ENCODE peak calls at places on chromosomes 13 and 19, in nine cellular contexts. K is AG09319, O is B cell, T is ascending aorta, H is AG09309, M is dorsolateral prefrontal cortex, X is coronary artery, P is fibroblast of pulmonary artery, A is mesothelial cell of epicardium. C is an unnamed sample.

GRCh38 chr13:85241045-85241444 is 558.2 kb downstream of the SLITRK6 start:
- DNase-seq in M (no peak), H (no peak), X (no peak), T (no peak), P (peak), A (no peak), O (no peak), K (no peak), C (no peak)

GRCh38 chr19:39032164-39032918 is at the start of gene FBXO27:
- DNase-seq in X (no peak), K (no peak), O (peak), A (no peak), M (peak), H (no peak), T (no peak), P (no peak), C (peak)

GRCh38 chr13:39918837-39919236 is 263.4 kb downstream of the COG6 start:
- DNase-seq in H (peak), M (no peak), A (no peak), O (no peak), T (no peak), P (peak), K (no peak), X (no peak), C (no peak)

GRCh38 chr19:40241809-40242384 is 15.4 kb upstream of the CCNP start:
- DNase-seq in P (peak), K (no peak), A (no peak), X (no peak), H (no peak), T (no peak), M (peak), O (no peak), C (no peak)

GRCh38 chr13:98997738-98998641 is 20.1 kb upstream of the DOCK9 start:
- DNase-seq in T (no peak), X (no peak), M (no peak), H (no peak), A (no peak), O (no peak), K (no peak), P (no peak), C (no peak)

GRCh38 chr19:18208098-18208951 is 4.5 kb upstream of the RAB3A start:
- DNase-seq in K (peak), H (peak), X (no peak), A (no peak), T (no peak), M (no peak), P (peak), O (peak), C (peak)

GRCh38 chr19:55678121-55678671 is 3.2 kb downstream of the EPN1 start:
- DNase-seq in K (no peak), P (no peak), H (no peak), O (peak), T (peak), M (no peak), X (no peak), A (no peak), C (peak)

GRCh38 chr19:41623360-41623759 is 3.5 kb downstream of the CEACAM4 start:
- DNase-seq in X (no peak), H (no peak), K (no peak), O (no peak), T (no peak), M (no peak), A (no peak), P (no peak), C (no peak)

GRCh38 chr19:55528030-55528801 is 8.7 kb downstream of the SBK2 start:
- DNase-seq in H (no peak), O (no peak), T (no peak), A (no peak), X (no peak), K (no peak), P (no peak), M (peak), C (no peak)

GRCh38 chr13:18951412-18951811 is 230.2 kb downstream of the TUBA3C start:
- DNase-seq in T (no peak), O (no peak), X (no peak), M (no peak), A (no peak), H (no peak), P (no peak), K (no peak), C (peak)

GRCh38 chr13:21481359-21481758 is 22.3 kb upstream of the ZDHHC20 start:
- DNase-seq in K (no peak), M (no peak), P (no peak), A (no peak), H (no peak), T (no peak), X (no peak), O (no peak), C (no peak)

GRCh38 chr13:25973085-25973484 is 78.7 kb downstream of the SHISA2 start:
- DNase-seq in P (no peak), O (no peak), M (no peak), H (no peak), X (no peak), A (no peak), T (no peak), K (no peak), C (no peak)

GRCh38 chr13:96229356-96229755 is 139.4 kb downstream of the HS6ST3 start:
- DNase-seq in H (no peak), O (no peak), A (no peak), X (no peak), K (no peak), M (no peak), T (no peak), P (peak), C (no peak)

GRCh38 chr13:114099918-114100445 is 32.4 kb downstream of the RASA3 start:
- DNase-seq in T (no peak), H (no peak), M (no peak), X (no peak), A (no peak), O (no peak), P (peak), K (no peak), C (no peak)

GRCh38 chr19:10334340-10335148 is 1.2 kb upstream of the RAVER1 start:
- DNase-seq in X (peak), O (no peak), P (peak), A (peak), M (peak), T (peak), K (peak), H (peak), C (no peak)

GRCh38 chr19:10332965-10333757 is at the start of gene RAVER1:
- DNase-seq in P (peak), M (peak), K (peak), X (peak), A (peak), T (peak), O (peak), H (peak), C (peak)

GRCh38 chr19:10329555-10329954 is 3.8 kb downstream of the RAVER1 start:
- DNase-seq in T (no peak), X (no peak), A (no peak), K (no peak), P (no peak), H (no peak), O (no peak), M (no peak), C (no peak)

GRCh38 chr19:10333758-10334339 is 520 bp upstream of the RAVER1 start:
- DNase-seq in M (no peak), K (no peak), T (no peak), A (no peak), O (no peak), X (no peak), P (peak), H (no peak), C (no peak)

GRCh38 chr19:10332158-10332964 is 968 bp downstream of the RAVER1 start:
- DNase-seq in M (no peak), O (no peak), A (no peak), X (no peak), K (no peak), T (no peak), P (no peak), H (no peak), C (no peak)
- TF ChIP-seq CTCF in M (no peak), O (no peak), A (no peak), X (no peak), K (peak), T (no peak), P (no peak), H (peak), C (no peak)

GRCh38 chr13:77574076-77574475 is 38.6 kb downstream of the SCEL start:
- DNase-seq in X (no peak), H (no peak), K (no peak), T (no peak), P (no peak), M (no peak), O (no peak), A (no peak), C (no peak)

DNA sequence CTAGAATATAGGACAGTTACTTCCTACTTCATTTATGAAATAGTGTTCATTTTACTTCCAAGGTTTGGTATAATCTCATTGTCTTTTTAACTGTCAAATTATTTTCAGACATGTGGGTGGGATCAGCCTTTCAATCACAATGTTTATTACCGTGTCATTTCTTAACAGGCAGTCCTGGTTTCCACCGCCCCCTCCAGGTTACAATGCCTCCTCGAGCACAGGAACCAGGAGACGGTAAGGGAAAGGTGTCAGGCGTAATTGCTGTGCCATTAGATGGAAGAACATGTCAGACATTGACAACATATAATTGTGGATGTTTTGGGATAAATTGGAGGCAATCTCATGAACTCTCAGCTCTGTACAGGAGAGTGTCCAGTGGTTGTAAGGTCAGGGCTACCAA is 36.5 kb downstream of the SCEL start:
- DNase-seq in X (no peak), P (no peak), T (no peak), M (no peak), O (no peak), A (no peak), K (no peak), H (no peak), C (no peak)
- TF ChIP-seq CTCF in X (no peak), P (no peak), T (no peak), M (no peak), O (no peak), A (no peak), K (no peak), H (no peak), C (no peak)

GRCh38 chr19:1106841-1107654 is 3.3 kb downstream of the GPX4 start:
- DNase-seq in P (peak), K (no peak), X (no peak), O (no peak), T (no peak), A (no peak), M (no peak), H (no peak), C (no peak)
- TF ChIP-seq CTCF in P (peak), K (peak), X (no peak), O (no peak), T (no peak), A (no peak), M (no peak), H (peak), C (peak)

GRCh38 chr13:80227645-80228044 is 113.3 kb downstream of the SPRY2 start:
- DNase-seq in H (no peak), K (no peak), T (no peak), A (no peak), X (no peak), M (no peak), O (no peak), P (no peak), C (no peak)
- TF ChIP-seq CTCF in H (no peak), K (no peak), T (no peak), A (no peak), X (no peak), M (no peak), O (no peak), P (no peak), C (no peak)

GRCh38 chr13:23578411-23579071 is 8.3 kb downstream of the TNFRSF19 start:
- DNase-seq in O (peak), A (peak), T (no peak), X (peak), K (peak), P (peak), H (no peak), M (no peak), C (peak)
- TF ChIP-seq CTCF in O (peak), A (peak), T (peak), X (peak), K (peak), P (peak), H (peak), M (peak), C (peak)

GRCh38 chr13:28313579-28313978 is 175.2 kb downstream of the PAN3 start:
- DNase-seq in A (no peak), H (no peak), X (no peak), P (peak), M (no peak), O (no peak), K (no peak), T (no peak), C (peak)
- TF ChIP-seq CTCF in A (no peak), H (peak), X (no peak), P (peak), M (no peak), O (no peak), K (peak), T (no peak), C (peak)

GRCh38 chr13:44026194-44026593 is 146.5 kb downstream of the LACC1 start:
- DNase-seq in P (no peak), K (no peak), O (no peak), M (no peak), A (no peak), T (no peak), X (no peak), H (no peak), C (no peak)
- TF ChIP-seq CTCF in P (no peak), K (no peak), O (no peak), M (no peak), A (no peak), T (no peak), X (no peak), H (no peak), C (no peak)